ENCODE peak calls at places on chromosomes 5 and 9, in nine cellular contexts. O is AG04450; A is cardiac fibroblast; F is Right ventricle myocardium inferior; L is naive B cell; Y is aorta; I is EH; G is fibroblast of lung; S is naive thymus-derived CD4-positive, alpha-beta T cell. W is an unnamed sample.

GRCh38 chr5:129830288-129830687 is 74.0 kb upstream of the CHSY3 start:
- DNase-seq in O (no peak), A (no peak), F (no peak), L (no peak), Y (no peak), I (no peak), G (no peak), S (no peak), W (no peak)

GRCh38 chr5:16178745-16179372 is 732 bp downstream of the MARCHF11 start:
- DNase-seq in O (no peak), A (peak), F (peak), L (no peak), Y (peak), I (peak), G (peak), S (no peak), W (peak)

GRCh38 chr9:127189628-127190027 is 67.2 kb upstream of the ANGPTL2 start:
- DNase-seq in O (no peak), A (no peak), F (peak), L (no peak), Y (peak), I (no peak), G (no peak), S (no peak), W (no peak)

GRCh38 chr5:123665822-123666371 is 153.9 kb downstream of the CSNK1G3 start:
- DNase-seq in O (no peak), A (no peak), F (no peak), L (no peak), Y (no peak), I (no peak), G (no peak), S (no peak), W (no peak)

GRCh38 chr5:87940775-87941174 is 327.9 kb downstream of the TMEM161B start:
- DNase-seq in O (no peak), A (no peak), F (no peak), L (no peak), Y (no peak), I (no peak), G (no peak), S (no peak), W (no peak)

GRCh38 chr9:34636791-34637355 is 714 bp downstream of the SIGMAR1 start:
- DNase-seq in O (no peak), A (no peak), F (peak), L (no peak), Y (peak), I (peak), G (peak), S (no peak), W (no peak)

GRCh38 chr9:113463418-113464285 is at the start of gene RGS3:
- DNase-seq in O (no peak), A (no peak), F (no peak), L (no peak), Y (peak), I (no peak), G (no peak), S (no peak), W (peak)

GRCh38 chr5:34045996-34046395 is 3.0 kb upstream of the C1QTNF3 start:
- DNase-seq in O (peak), A (no peak), F (no peak), L (no peak), Y (no peak), I (peak), G (peak), S (no peak), W (no peak)

GRCh38 chr9:134442486-134443168 is 116.4 kb downstream of the RXRA start:
- DNase-seq in O (no peak), A (peak), F (no peak), L (no peak), Y (no peak), I (peak), G (peak), S (no peak), W (no peak)

GRCh38 chr9:105205787-105206511 is 38.5 kb upstream of the SLC44A1 start:
- DNase-seq in O (peak), A (peak), F (no peak), L (no peak), Y (peak), I (peak), G (peak), S (no peak), W (peak)

GRCh38 chr5:67511911-67512310 is 315.3 kb upstream of the CD180 start:
- DNase-seq in O (no peak), A (no peak), F (no peak), L (no peak), Y (no peak), I (no peak), G (no peak), S (no peak), W (no peak)

GRCh38 chr9:18905883-18906649 is 126.9 kb downstream of the SAXO1 start:
- DNase-seq in O (no peak), A (no peak), F (no peak), L (no peak), Y (no peak), I (no peak), G (no peak), S (no peak), W (peak)

GRCh38 chr9:2022560-2022959 is 7.4 kb downstream of the SMARCA2 start:
- DNase-seq in O (no peak), A (no peak), F (no peak), L (no peak), Y (no peak), I (peak), G (no peak), S (peak), W (no peak)

GRCh38 chr5:143400541-143401252 is 2.8 kb downstream of the NR3C1 start:
- DNase-seq in O (no peak), A (peak), F (no peak), L (no peak), Y (no peak), I (peak), G (peak), S (no peak), W (no peak)

GRCh38 chr5:95759634-95760033 is 28.5 kb downstream of the RHOBTB3 start:
- DNase-seq in O (peak), A (peak), F (no peak), L (no peak), Y (no peak), I (peak), G (peak), S (no peak), W (peak)

GRCh38 chr5:2753452-2754409 is 2.3 kb upstream of the IRX2 start:
- DNase-seq in O (no peak), A (no peak), F (no peak), L (no peak), Y (no peak), I (no peak), G (no peak), S (no peak), W (no peak)

GRCh38 chr9:136936645-136937170 is 7.8 kb downstream of the FBXW5 start:
- DNase-seq in O (no peak), A (no peak), F (no peak), L (no peak), Y (no peak), I (no peak), G (no peak), S (no peak), W (no peak)

GRCh38 chr5:167485395-167485794 is 806.0 kb upstream of the WWC1 start:
- DNase-seq in O (no peak), A (no peak), F (no peak), L (no peak), Y (no peak), I (no peak), G (no peak), S (no peak), W (no peak)

GRCh38 chr9:127886401-127886972 is 9.0 kb upstream of the AK1 start:
- DNase-seq in O (no peak), A (no peak), F (no peak), L (no peak), Y (no peak), I (peak), G (no peak), S (no peak), W (no peak)

GRCh38 chr9:123689701-123690428 is 240.1 kb downstream of the DENND1A start:
- DNase-seq in O (no peak), A (no peak), F (no peak), L (no peak), Y (no peak), I (no peak), G (no peak), S (no peak), W (no peak)

GRCh38 chr5:60196382-60197113 is 303.0 kb upstream of the PDE4D start:
- DNase-seq in O (peak), A (peak), F (peak), L (no peak), Y (peak), I (peak), G (peak), S (no peak), W (peak)

GRCh38 chr9:136095028-136095494 is at the start of gene NACC2:
- DNase-seq in O (no peak), A (peak), F (peak), L (no peak), Y (peak), I (peak), G (peak), S (no peak), W (peak)

GRCh38 chr5:111197523-111197922 is 26.7 kb upstream of the CAMK4 start:
- DNase-seq in O (no peak), A (peak), F (no peak), L (no peak), Y (no peak), I (no peak), G (peak), S (no peak), W (peak)

GRCh38 chr9:97578846-97579245 is 54.3 kb downstream of the TSTD2 start:
- DNase-seq in O (no peak), A (no peak), F (no peak), L (no peak), Y (no peak), I (no peak), G (no peak), S (no peak), W (no peak)

GRCh38 chr5:67165524-67166459 is 30.8 kb downstream of the CD180 start:
- DNase-seq in O (peak), A (peak), F (peak), L (peak), Y (peak), I (peak), G (peak), S (peak), W (no peak)

GRCh38 chr5:75891736-75892135 is 174.5 kb upstream of the POC5 start:
- DNase-seq in O (no peak), A (no peak), F (no peak), L (no peak), Y (no peak), I (no peak), G (no peak), S (no peak), W (no peak)